ENCODE peak calls at places on chromosomes 16 and 17, in four cellular contexts. One of them, this sample, is unnamed.

GRCh38 chr16:55476625-55477533 is 2.1 kb upstream of the MMP2 start:
- DNase-seq in tibial artery: no peak
- DNase-seq in BJ: no peak
- DNase-seq in heart right ventricle: peak; percentile 67
- DNase-seq in this sample: no peak

GRCh38 chr17:42111901-42112551 is 488 bp downstream of the DHX58 start:
- DNase-seq in tibial artery: peak; percentile 78
- DNase-seq in BJ: no peak
- DNase-seq in heart right ventricle: peak; percentile 30
- DNase-seq in this sample: no peak

GRCh38 chr17:56031636-56032035 is 121.6 kb upstream of the ANKFN1 start:
- DNase-seq in tibial artery: no peak
- DNase-seq in BJ: no peak
- DNase-seq in heart right ventricle: no peak
- DNase-seq in this sample: no peak

GRCh38 chr16:81592353-81592866 is 147.8 kb downstream of the CMIP start:
- DNase-seq in tibial artery: no peak
- DNase-seq in BJ: no peak
- DNase-seq in heart right ventricle: no peak
- DNase-seq in this sample: no peak

GRCh38 chr17:78137392-78138203 is 7.0 kb downstream of the TMC8 start:
- DNase-seq in tibial artery: no peak
- DNase-seq in BJ: no peak
- DNase-seq in heart right ventricle: no peak
- DNase-seq in this sample: no peak

GRCh38 chr17:31838641-31839225 is 20.3 kb downstream of the COPRS start:
- DNase-seq in tibial artery: no peak
- DNase-seq in BJ: no peak
- DNase-seq in heart right ventricle: no peak
- DNase-seq in this sample: no peak

GRCh38 chr16:22255335-22255734 is 41.9 kb upstream of the POLR3E start:
- DNase-seq in tibial artery: no peak
- DNase-seq in BJ: no peak
- DNase-seq in heart right ventricle: no peak
- DNase-seq in this sample: no peak

GRCh38 chr16:80716564-80717139 is 87.7 kb downstream of the CDYL2 start:
- DNase-seq in tibial artery: no peak
- DNase-seq in BJ: no peak
- DNase-seq in heart right ventricle: no peak
- DNase-seq in this sample: no peak

GRCh38 chr17:10403589-10403988 is 18.2 kb downstream of the MYH8 start:
- DNase-seq in tibial artery: no peak
- DNase-seq in BJ: no peak
- DNase-seq in heart right ventricle: no peak
- DNase-seq in this sample: no peak

GRCh38 chr17:68288804-68289203 is 2.1 kb downstream of the SLC16A6 start:
- DNase-seq in tibial artery: no peak
- DNase-seq in BJ: no peak
- DNase-seq in heart right ventricle: no peak
- DNase-seq in this sample: no peak

GRCh38 chr17:36482611-36483504 is 3.6 kb upstream of the ZNHIT3 start:
- DNase-seq in tibial artery: peak; percentile 91
- DNase-seq in BJ: no peak
- DNase-seq in heart right ventricle: peak; percentile 81
- DNase-seq in this sample: no peak

GRCh38 chr16:57240872-57241271 is 4.2 kb upstream of the ARL2BP start:
- DNase-seq in tibial artery: no peak
- DNase-seq in BJ: no peak
- DNase-seq in heart right ventricle: no peak
- DNase-seq in this sample: no peak

GRCh38 chr16:53502331-53503269 is at the start of gene AKTIP:
- DNase-seq in tibial artery: no peak
- DNase-seq in BJ: no peak
- DNase-seq in heart right ventricle: no peak
- DNase-seq in this sample: no peak

GRCh38 chr17:68512967-68513474 is 791 bp downstream of the PRKAR1A start:
- DNase-seq in tibial artery: no peak
- DNase-seq in BJ: no peak
- DNase-seq in heart right ventricle: no peak
- DNase-seq in this sample: no peak

GRCh38 chr17:62778990-62779681 is 29.0 kb downstream of the MARCHF10 start:
- DNase-seq in tibial artery: no peak
- DNase-seq in BJ: peak; percentile 91
- DNase-seq in heart right ventricle: no peak
- DNase-seq in this sample: peak; percentile 82

GRCh38 chr17:1054656-1055055 is 57.7 kb downstream of the TIMM22 start:
- DNase-seq in tibial artery: no peak
- DNase-seq in BJ: no peak
- DNase-seq in heart right ventricle: no peak
- DNase-seq in this sample: no peak

GRCh38 chr16:85524630-85525463 is 88.3 kb upstream of the GSE1 start:
- DNase-seq in tibial artery: peak; percentile 89
- DNase-seq in BJ: no peak
- DNase-seq in heart right ventricle: no peak
- DNase-seq in this sample: no peak

GRCh38 chr17:16286947-16287562 is 66.2 kb downstream of the CENPV start:
- DNase-seq in tibial artery: peak; percentile 68
- DNase-seq in BJ: no peak
- DNase-seq in heart right ventricle: peak; percentile 10
- DNase-seq in this sample: no peak

GRCh38 chr17:56979091-56979480 is 1.2 kb downstream of the SCPEP1 start:
- DNase-seq in tibial artery: no peak
- DNase-seq in BJ: no peak
- DNase-seq in heart right ventricle: no peak
- DNase-seq in this sample: no peak

GRCh38 chr17:67289174-67289876 is 44.3 kb upstream of the HELZ start:
- DNase-seq in tibial artery: peak; percentile 88
- DNase-seq in BJ: no peak
- DNase-seq in heart right ventricle: peak; percentile 87
- DNase-seq in this sample: peak; percentile 29

GRCh38 chr17:74198694-74199093 is 4.8 kb upstream of the RPL38 start:
- DNase-seq in tibial artery: no peak
- DNase-seq in BJ: no peak
- DNase-seq in heart right ventricle: no peak
- DNase-seq in this sample: no peak

GRCh38 chr16:29848420-29849297 is 14.4 kb downstream of the CDIPT start:
- DNase-seq in tibial artery: peak; percentile 86
- DNase-seq in BJ: no peak
- DNase-seq in heart right ventricle: peak; percentile 68
- DNase-seq in this sample: no peak

GRCh38 chr16:53435066-53435688 is 906 bp downstream of the RBL2 start:
- DNase-seq in tibial artery: peak; percentile 89
- DNase-seq in BJ: peak; percentile 54
- DNase-seq in heart right ventricle: peak; percentile 74
- DNase-seq in this sample: peak; percentile 40

GRCh38 chr17:38660097-38661026 is 14.4 kb downstream of the EPOP start:
- DNase-seq in tibial artery: no peak
- DNase-seq in BJ: no peak
- DNase-seq in heart right ventricle: no peak
- DNase-seq in this sample: no peak

DNA sequence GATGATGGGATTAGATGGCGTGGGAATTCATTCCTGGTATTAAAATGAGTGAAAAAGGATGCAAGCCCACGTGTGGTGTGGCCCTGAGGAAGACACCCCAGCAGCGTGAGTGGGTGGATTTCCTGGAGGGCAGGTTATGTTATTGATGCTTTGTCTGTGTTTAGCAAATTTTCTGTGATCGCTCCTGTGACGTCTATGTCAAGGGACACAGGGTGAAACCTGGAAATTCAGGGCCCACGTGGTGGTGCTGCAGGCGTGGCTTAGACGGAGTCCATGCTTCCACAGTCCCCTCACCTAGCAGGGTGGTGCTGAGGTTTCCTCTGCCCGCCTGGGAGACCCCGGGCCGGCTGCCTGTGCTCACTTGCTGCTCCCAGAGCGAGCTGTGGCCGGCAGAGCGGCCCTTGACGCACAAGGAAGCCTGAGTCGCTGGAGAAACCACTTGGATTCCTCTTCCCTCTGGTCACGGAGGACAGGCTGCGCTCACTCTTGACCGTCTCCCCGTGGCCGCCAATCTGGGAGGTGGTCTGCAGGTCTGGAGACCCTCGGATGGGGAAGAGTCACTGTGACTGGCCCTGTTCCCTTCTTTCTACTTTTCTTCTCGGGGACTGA is 23.4 kb downstream of the BAIAP2 start:
- DNase-seq in tibial artery: no peak
- DNase-seq in BJ: no peak
- DNase-seq in heart right ventricle: no peak
- DNase-seq in this sample: no peak
- TF ChIP-seq CTCF in tibial artery: no peak
- TF ChIP-seq CTCF in BJ: no peak
- TF ChIP-seq CTCF in heart right ventricle: no peak
- TF ChIP-seq CTCF in this sample: no peak

GRCh38 chr16:66274335-66275110 is 92.0 kb upstream of the CDH5 start:
- DNase-seq in tibial artery: no peak
- DNase-seq in BJ: no peak
- DNase-seq in heart right ventricle: no peak
- DNase-seq in this sample: no peak

GRCh38 chr16:66272461-66272860 is 94.0 kb upstream of the CDH5 start:
- DNase-seq in tibial artery: no peak
- DNase-seq in BJ: no peak
- DNase-seq in heart right ventricle: no peak
- DNase-seq in this sample: no peak

GRCh38 chr16:66273036-66273435 is 93.5 kb upstream of the CDH5 start:
- DNase-seq in tibial artery: no peak
- DNase-seq in BJ: no peak
- DNase-seq in heart right ventricle: no peak
- DNase-seq in this sample: no peak

GRCh38 chr16:66275795-66276428 is 90.6 kb upstream of the CDH5 start:
- DNase-seq in tibial artery: no peak
- DNase-seq in BJ: no peak
- DNase-seq in heart right ventricle: no peak
- DNase-seq in this sample: no peak

GRCh38 chr16:66273644-66274334 is 92.7 kb upstream of the CDH5 start:
- DNase-seq in tibial artery: no peak
- DNase-seq in BJ: no peak
- DNase-seq in heart right ventricle: no peak
- DNase-seq in this sample: no peak
- TF ChIP-seq CTCF in tibial artery: no peak
- TF ChIP-seq CTCF in BJ: peak; percentile 40
- TF ChIP-seq CTCF in heart right ventricle: no peak
- TF ChIP-seq CTCF in this sample: peak; percentile 37

DNA sequence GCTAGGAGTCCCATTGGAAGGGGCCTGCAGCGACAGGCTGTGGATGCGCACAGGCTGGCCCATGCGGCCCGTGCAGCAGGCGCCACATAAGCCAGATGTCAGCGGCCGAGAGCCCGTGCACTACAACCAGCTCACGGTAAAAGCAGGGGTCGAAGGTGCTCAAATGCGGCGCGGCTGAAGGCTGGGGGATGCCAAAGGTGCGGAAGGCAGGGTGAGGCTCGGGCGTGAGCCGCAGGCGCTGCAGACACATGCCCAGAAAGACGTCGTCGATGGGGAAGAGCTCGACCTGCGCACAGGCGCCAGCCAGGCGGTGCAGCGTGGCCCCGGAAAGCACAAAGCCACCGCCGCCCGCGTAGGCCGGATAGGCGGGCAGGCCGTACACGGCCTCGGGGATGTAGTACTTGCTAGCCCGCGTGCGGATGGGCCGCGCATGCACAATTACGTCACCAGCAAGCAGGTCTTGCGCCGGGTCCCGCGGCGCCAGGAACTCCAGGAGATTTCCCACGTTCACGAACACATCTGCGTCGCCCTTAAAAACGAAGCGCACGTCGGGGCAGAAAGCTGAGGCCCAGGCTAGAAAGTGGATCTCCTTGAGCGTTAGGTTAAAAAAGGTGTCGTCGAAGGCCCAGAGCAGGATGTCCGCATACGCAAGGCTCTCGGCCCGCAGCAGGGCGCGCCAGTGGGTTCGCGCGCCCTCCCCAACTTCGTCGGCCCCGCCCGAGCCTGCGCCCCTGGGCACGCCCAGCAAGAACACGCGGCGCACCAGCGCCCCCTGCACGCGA is 1.3 kb downstream of the B3GNT9 start:
- DNase-seq in tibial artery: no peak
- DNase-seq in BJ: no peak
- DNase-seq in heart right ventricle: no peak
- DNase-seq in this sample: no peak
- TF ChIP-seq CTCF in tibial artery: no peak
- TF ChIP-seq CTCF in BJ: no peak
- TF ChIP-seq CTCF in heart right ventricle: no peak
- TF ChIP-seq CTCF in this sample: no peak

DNA sequence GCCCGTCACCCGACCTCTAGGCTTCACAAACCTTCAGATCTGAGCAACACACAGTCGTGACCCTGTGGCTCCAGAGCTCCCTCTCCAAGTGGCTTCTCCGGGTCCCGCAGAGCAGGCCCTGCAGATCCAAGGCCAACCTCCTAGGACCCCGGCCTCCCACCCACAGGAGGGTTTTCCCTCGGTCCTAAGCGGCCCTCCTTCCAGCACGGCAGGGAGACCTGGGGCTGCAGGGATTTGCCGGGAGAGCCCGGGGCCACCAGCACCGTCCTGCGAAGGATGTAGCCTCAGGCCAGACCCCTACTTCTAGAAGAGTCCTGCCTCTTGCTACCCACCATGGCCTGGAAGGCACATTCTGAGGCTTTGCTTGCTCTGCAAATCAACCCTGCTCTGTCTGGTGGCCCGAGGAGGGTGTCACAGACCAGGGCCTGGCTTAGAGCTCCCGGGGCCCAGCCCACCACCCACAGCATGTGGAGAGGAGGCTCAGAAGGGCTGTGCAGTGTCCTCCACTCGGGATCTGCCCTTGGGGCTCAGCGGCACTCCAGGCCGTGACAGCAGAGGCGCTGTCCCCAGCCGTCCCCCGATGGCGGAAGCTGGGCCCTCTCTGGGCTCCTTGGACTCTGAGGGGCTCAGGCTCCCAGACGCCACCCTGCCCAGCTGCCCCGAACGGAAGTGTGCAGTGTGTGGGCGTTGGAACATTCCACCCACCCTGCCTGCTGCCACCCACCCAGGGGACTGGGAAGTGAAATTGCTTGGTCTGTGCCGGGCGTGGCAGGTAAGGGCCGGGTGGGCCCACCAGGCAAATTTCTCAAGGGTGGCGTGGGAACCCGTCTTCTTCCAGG is 28.8 kb upstream of the ACSF3 start:
- DNase-seq in tibial artery: no peak
- DNase-seq in BJ: no peak
- DNase-seq in heart right ventricle: no peak
- DNase-seq in this sample: no peak
- TF ChIP-seq CTCF in tibial artery: no peak
- TF ChIP-seq CTCF in BJ: no peak
- TF ChIP-seq CTCF in heart right ventricle: no peak
- TF ChIP-seq CTCF in this sample: no peak

This sample was measured in AG09319.